ENCODE peak calls at places on chromosomes 3 and 15, in seven cellular contexts. R is ovary, T is body of pancreas, X is right lobe of liver, P is uterus, A is A549, L is heart left ventricle. W is an unnamed sample.

GRCh38 chr15:52337198-52337853 is 41.7 kb upstream of the MYO5C start:
- DNase-seq in R (no peak), T (no peak), X (no peak), P (no peak), A (peak; percentile 50), L (no peak), W (no peak)

GRCh38 chr15:68335251-68335650 is 57.7 kb downstream of the FEM1B start:
- DNase-seq in R (no peak), T (peak; percentile 78), X (peak; percentile 71), P (no peak), A (peak; percentile 22), L (no peak), W (no peak)

GRCh38 chr3:159604151-159604581 is 384.5 kb upstream of the IL12A start:
- DNase-seq in R (no peak), T (no peak), X (no peak), P (peak; percentile 16), A (no peak), L (peak; percentile 85), W (no peak)

GRCh38 chr15:58522865-58523264 is 91.1 kb downstream of the LIPC start:
- DNase-seq in R (no peak), T (no peak), X (peak; percentile 46), P (no peak), A (no peak), L (no peak), W (peak; percentile 78)

GRCh38 chr3:38728008-38728407 is 78.5 kb upstream of the SCN5A start:
- DNase-seq in R (no peak), T (no peak), X (no peak), P (no peak), A (no peak), L (no peak), W (no peak)

GRCh38 chr15:85501574-85501973 is 121.2 kb downstream of the AKAP13 start:
- DNase-seq in R (no peak), T (no peak), X (no peak), P (no peak), A (no peak), L (no peak), W (no peak)

GRCh38 chr3:59286791-59287531 is 237.1 kb upstream of the CFAP20DC start:
- DNase-seq in R (no peak), T (peak; percentile 87), X (no peak), P (no peak), A (no peak), L (peak; percentile 16), W (no peak)

GRCh38 chr3:182516597-182517336 is 276.5 kb upstream of the ATP11B start:
- DNase-seq in R (no peak), T (no peak), X (no peak), P (no peak), A (no peak), L (no peak), W (no peak)

GRCh38 chr3:70889162-70890045 is 577.0 kb upstream of the MDFIC2 start:
- DNase-seq in R (peak; percentile 39), T (peak; percentile 39), X (no peak), P (no peak), A (no peak), L (no peak), W (peak; percentile 27)

GRCh38 chr3:149701977-149702350 is 44.1 kb upstream of the WWTR1 start:
- DNase-seq in R (no peak), T (no peak), X (no peak), P (no peak), A (no peak), L (no peak), W (no peak)

GRCh38 chr3:195421410-195421809 is 21.4 kb downstream of the ACAP2 start:
- DNase-seq in R (no peak), T (no peak), X (no peak), P (no peak), A (no peak), L (no peak), W (no peak)

GRCh38 chr15:94324117-94324826 is 92.9 kb downstream of the MCTP2 start:
- DNase-seq in R (peak; percentile 56), T (peak; percentile 65), X (peak; percentile 64), P (peak; percentile 37), A (peak; percentile 62), L (peak; percentile 20), W (peak; percentile 20)

GRCh38 chr3:127217594-127218456 is 24.9 kb downstream of the PRR23E start:
- DNase-seq in R (no peak), T (no peak), X (no peak), P (no peak), A (no peak), L (no peak), W (no peak)

GRCh38 chr3:32371466-32372212 is 20.0 kb upstream of the CMTM7 start:
- DNase-seq in R (no peak), T (no peak), X (no peak), P (no peak), A (no peak), L (no peak), W (no peak)

GRCh38 chr15:31457161-31457560 is 130.5 kb downstream of the KLF13 start:
- DNase-seq in R (no peak), T (no peak), X (no peak), P (peak; percentile 22), A (peak; percentile 38), L (no peak), W (peak; percentile 66)

GRCh38 chr3:99678023-99678422 is 39.6 kb downstream of the COL8A1 start:
- DNase-seq in R (peak; percentile 39), T (peak; percentile 18), X (no peak), P (peak; percentile 73), A (no peak), L (peak; percentile 35), W (no peak)

GRCh38 chr15:63469984-63470383 is 34.4 kb upstream of the USP3 start:
- DNase-seq in R (no peak), T (no peak), X (no peak), P (no peak), A (no peak), L (no peak), W (no peak)

GRCh38 chr15:78810377-78811123 is 714 bp downstream of the ADAMTS7 start:
- DNase-seq in R (peak; percentile 66), T (peak; percentile 27), X (peak; percentile 64), P (peak; percentile 49), A (peak; percentile 37), L (peak; percentile 73), W (peak; percentile 89)

GRCh38 chr3:160981217-160981938 is 123.8 kb downstream of the B3GALNT1 start:
- DNase-seq in R (no peak), T (peak; percentile 63), X (no peak), P (no peak), A (no peak), L (peak; percentile 9), W (no peak)

GRCh38 chr3:73096169-73096568 is 34.7 kb downstream of the EBLN2 start:
- DNase-seq in R (no peak), T (no peak), X (no peak), P (no peak), A (no peak), L (no peak), W (no peak)

GRCh38 chr3:31491660-31492059 is 41.1 kb upstream of the STT3B start:
- DNase-seq in R (no peak), T (no peak), X (no peak), P (no peak), A (no peak), L (no peak), W (no peak)

GRCh38 chr3:69406156-69406555 is 20.3 kb upstream of the FRMD4B start:
- DNase-seq in R (peak; percentile 22), T (peak; percentile 6), X (no peak), P (peak; percentile 33), A (no peak), L (peak; percentile 66), W (no peak)

GRCh38 chr3:52253314-52254260 is 8.0 kb downstream of the PPM1M start:
- DNase-seq in R (no peak), T (peak; percentile 75), X (no peak), P (no peak), A (no peak), L (no peak), W (no peak)

GRCh38 chr3:54822206-54822605 is 105.7 kb downstream of the LRTM1 start:
- DNase-seq in R (peak; percentile 23), T (peak; percentile 3), X (no peak), P (no peak), A (no peak), L (no peak), W (peak; percentile 22)

GRCh38 chr3:130699765-130700164 is 46.9 kb downstream of the PIK3R4 start:
- DNase-seq in R (no peak), T (no peak), X (no peak), P (no peak), A (peak; percentile 27), L (no peak), W (no peak)

GRCh38 chr3:146160233-146160963 is 586 bp downstream of the PLOD2 start:
- DNase-seq in R (peak; percentile 78), T (peak; percentile 88), X (peak; percentile 72), P (peak; percentile 81), A (peak; percentile 85), L (peak; percentile 73), W (peak; percentile 57)
- TF ChIP-seq POLR2A in R (no peak), T (peak; percentile 75), X (peak; percentile 10), P (peak; percentile 3), A (no peak), L (no peak), W (no peak)

DNA sequence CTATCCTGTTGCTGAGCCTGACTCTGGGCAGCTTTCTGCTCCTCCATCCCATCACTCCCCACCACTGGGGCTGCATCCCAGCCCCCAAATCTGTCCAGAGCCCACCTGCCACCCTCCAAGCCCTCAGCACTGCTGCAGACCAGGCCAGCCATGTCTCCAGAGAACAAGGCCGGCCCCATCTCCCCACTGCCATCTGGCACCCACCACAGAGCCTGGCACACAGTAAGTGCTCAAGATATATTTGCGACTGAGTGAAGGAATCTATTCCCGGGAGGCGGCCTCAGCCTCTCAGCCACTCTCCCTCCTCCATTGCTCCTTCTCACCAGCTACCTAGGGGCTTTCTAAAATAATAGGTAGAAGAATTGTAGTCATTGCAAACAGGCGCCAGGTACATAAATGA is 4.8 kb downstream of the PLXND1 start:
- DNase-seq in R (no peak), T (no peak), X (no peak), P (no peak), A (no peak), L (no peak), W (no peak)
- H3K4me3 ChIP-seq in R (no peak overlapping the region), T (no peak overlapping the region), X (no peak overlapping the region), P (no peak overlapping the region), A (no peak overlapping the region), L (peak overlapping the region; percentile 78), W (no peak overlapping the region)

GRCh38 chr3:11604139-11604895 is 39.4 kb downstream of the VGLL4 start:
- DNase-seq in R (peak; percentile 77), T (no peak), X (no peak), P (no peak), A (no peak), L (no peak), W (no peak)
- TF ChIP-seq POLR2A in R (no peak), T (no peak), X (no peak), P (no peak), A (no peak), L (no peak), W (no peak)

GRCh38 chr15:76340802-76341365 is 4.3 kb downstream of the ISL2 start:
- DNase-seq in R (no peak), T (peak; percentile 43), X (no peak), P (no peak), A (no peak), L (no peak), W (peak; percentile 87)
- H3K4me3 ChIP-seq in R (no peak overlapping the region), T (no peak overlapping the region), X (no peak overlapping the region), P (no peak overlapping the region), A (no peak overlapping the region), L (peak overlapping the region; percentile 34), W (no peak overlapping the region)